ENCODE peak calls at places on chromosome 21, in seven cellular contexts. T is GM12865, C is fibroblast of mammary gland, I is heart right ventricle, E is AG09319, M is lower leg skin, J is psoas muscle. U is an unnamed sample.

GRCh38 chr21:44711327-44712202 is at the start of gene TSPEAR:
- DNase-seq in T (no peak), C (no peak), I (no peak), E (no peak), M (no peak), J (peak), U (peak)

GRCh38 chr21:30718239-30718909 is at the start of gene KRTAP21-3:
- DNase-seq in T (peak), C (peak), I (no peak), E (no peak), M (no peak), J (no peak), U (no peak)

GRCh38 chr21:37700641-37701202 is 215.5 kb downstream of the KCNJ6 start:
- DNase-seq in T (peak), C (peak), I (no peak), E (peak), M (no peak), J (no peak), U (no peak)

GRCh38 chr21:18673789-18674188 is 270.2 kb upstream of the TMPRSS15 start:
- DNase-seq in T (no peak), C (no peak), I (no peak), E (no peak), M (no peak), J (no peak), U (no peak)

GRCh38 chr21:43975469-43976098 is 36.5 kb upstream of the TRAPPC10 start:
- DNase-seq in T (peak), C (peak), I (peak), E (peak), M (peak), J (peak), U (no peak)

GRCh38 chr21:33026878-33027400 is 1.2 kb downstream of the OLIG2 start:
- DNase-seq in T (no peak), C (peak), I (no peak), E (no peak), M (no peak), J (no peak), U (no peak)

GRCh38 chr21:25005388-25005787 is 601.9 kb downstream of the MRPL39 start:
- DNase-seq in T (no peak), C (peak), I (no peak), E (no peak), M (no peak), J (no peak), U (no peak)

GRCh38 chr21:33393348-33393747 is 9.9 kb upstream of the IFNGR2 start:
- DNase-seq in T (no peak), C (no peak), I (no peak), E (no peak), M (no peak), J (no peak), U (no peak)

GRCh38 chr21:44067011-44067839 is 40.0 kb upstream of the PWP2 start:
- DNase-seq in T (no peak), C (peak), I (no peak), E (no peak), M (no peak), J (no peak), U (no peak)

GRCh38 chr21:19607983-19608668 is 1204.5 kb upstream of the TMPRSS15 start:
- DNase-seq in T (no peak), C (no peak), I (no peak), E (no peak), M (no peak), J (no peak), U (no peak)

GRCh38 chr21:36791150-36791549 is 92.2 kb downstream of the SIM2 start:
- DNase-seq in T (no peak), C (no peak), I (no peak), E (no peak), M (no peak), J (no peak), U (no peak)

GRCh38 chr21:15219866-15220265 is 155.1 kb upstream of the NRIP1 start:
- DNase-seq in T (no peak), C (no peak), I (no peak), E (no peak), M (no peak), J (no peak), U (no peak)

GRCh38 chr21:44525431-44526095 is 14.4 kb downstream of the KRTAP10-1 start:
- DNase-seq in T (no peak), C (no peak), I (no peak), E (no peak), M (no peak), J (peak), U (no peak)

GRCh38 chr21:44761747-44762208 is 39.8 kb downstream of the UBE2G2 start:
- DNase-seq in T (no peak), C (no peak), I (no peak), E (no peak), M (no peak), J (no peak), U (no peak)

GRCh38 chr21:26513212-26513611 is 59.9 kb downstream of the CYYR1 start:
- DNase-seq in T (no peak), C (peak), I (peak), E (no peak), M (no peak), J (no peak), U (no peak)

GRCh38 chr21:41245509-41246135 is 71.0 kb upstream of the FAM3B start:
- DNase-seq in T (no peak), C (no peak), I (no peak), E (no peak), M (no peak), J (no peak), U (peak)

GRCh38 chr21:30408782-30409494 is 13.1 kb downstream of the KRTAP13-1 start:
- DNase-seq in T (peak), C (peak), I (peak), E (no peak), M (no peak), J (no peak), U (no peak)

GRCh38 chr21:25485914-25486313 is 121.4 kb downstream of the MRPL39 start:
- DNase-seq in T (no peak), C (no peak), I (no peak), E (no peak), M (no peak), J (no peak), U (no peak)

GRCh38 chr21:25607151-25607811 is at the start of gene MRPL39:
- DNase-seq in T (peak), C (peak), I (peak), E (peak), M (peak), J (peak), U (peak)

GRCh38 chr21:44352253-44352860 is 1.1 kb upstream of the TRPM2 start:
- DNase-seq in T (no peak), C (no peak), I (no peak), E (no peak), M (no peak), J (no peak), U (no peak)

GRCh38 chr21:20999567-21000169 is 1.5 kb downstream of the NCAM2 start:
- DNase-seq in T (peak), C (peak), I (no peak), E (no peak), M (no peak), J (no peak), U (no peak)

GRCh38 chr21:44006656-44007055 is 5.5 kb upstream of the TRAPPC10 start:
- DNase-seq in T (no peak), C (peak), I (no peak), E (no peak), M (no peak), J (no peak), U (no peak)

GRCh38 chr21:15729346-15729673 is 472 bp upstream of the USP25 start:
- DNase-seq in T (no peak), C (no peak), I (no peak), E (no peak), M (no peak), J (no peak), U (no peak)

GRCh38 chr21:44370027-44370735 is 16.8 kb downstream of the TRPM2 start:
- DNase-seq in T (no peak), C (peak), I (no peak), E (no peak), M (no peak), J (no peak), U (no peak)

GRCh38 chr21:33261635-33262034 is 4.5 kb upstream of the IL10RB start:
- DNase-seq in T (peak), C (peak), I (no peak), E (no peak), M (no peak), J (no peak), U (peak)

GRCh38 chr21:28267449-28267848 is 725.2 kb downstream of the LTN1 start:
- DNase-seq in T (no peak), C (no peak), I (no peak), E (no peak), M (no peak), J (no peak), U (no peak)
- TF ChIP-seq CTCF in T (no peak), C (no peak), I (no peak), E (no peak), M (no peak), J (no peak), U (no peak)

GRCh38 chr21:38914531-38915385 is 109.0 kb downstream of the ETS2 start:
- DNase-seq in T (no peak), C (peak), I (no peak), E (no peak), M (no peak), J (no peak), U (peak)
- TF ChIP-seq CTCF in T (no peak), C (no peak), I (no peak), E (no peak), M (no peak), J (no peak), U (no peak)

GRCh38 chr21:46108827-46109226 is 10.9 kb downstream of the COL6A2 start:
- DNase-seq in T (no peak), C (no peak), I (no peak), E (no peak), M (no peak), J (no peak), U (peak)

GRCh38 chr21:46111193-46111571 is 13.3 kb downstream of the COL6A2 start:
- DNase-seq in T (no peak), C (no peak), I (peak), E (no peak), M (no peak), J (peak), U (peak)

GRCh38 chr21:46109251-46110221 is 11.6 kb downstream of the COL6A2 start:
- DNase-seq in T (no peak), C (peak), I (peak), E (no peak), M (no peak), J (peak), U (peak)

GRCh38 chr21:46111857-46112730 is 14.2 kb downstream of the COL6A2 start:
- DNase-seq in T (no peak), C (no peak), I (peak), E (no peak), M (no peak), J (peak), U (peak)

DNA sequence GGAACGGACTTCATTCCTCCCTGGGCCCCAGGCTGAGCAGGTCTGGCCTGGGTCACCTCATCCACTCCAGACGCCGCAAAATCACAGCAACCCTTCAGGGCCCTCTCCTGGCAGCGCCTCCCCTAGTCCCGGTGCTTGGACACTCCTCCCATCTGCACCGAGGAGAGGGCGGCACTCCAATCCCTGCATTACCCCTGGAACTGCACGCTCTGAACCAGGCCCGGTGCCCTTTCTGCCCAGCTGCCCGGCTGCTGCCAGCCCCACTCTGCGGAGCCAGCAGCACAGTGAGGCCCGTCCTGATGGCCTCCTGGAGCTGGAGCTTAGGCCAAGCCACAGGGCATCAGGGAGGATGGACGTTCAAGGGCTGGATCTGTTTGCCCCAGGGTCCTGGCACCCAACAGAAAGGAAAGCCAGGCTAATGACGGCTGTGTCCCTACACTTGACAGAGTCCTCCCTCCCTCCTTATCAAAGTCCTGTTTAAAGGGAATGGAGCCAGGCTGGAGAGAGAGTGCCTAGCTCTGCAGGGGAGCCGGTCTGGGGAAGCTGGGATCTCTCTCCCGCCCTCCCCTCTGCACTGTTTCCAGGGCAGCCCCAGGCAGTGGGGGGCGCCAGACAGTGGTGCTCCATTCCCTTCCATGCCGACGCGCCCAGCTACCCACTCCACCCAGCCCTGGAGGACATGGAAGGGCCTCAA is 12.7 kb downstream of the COL6A2 start:
- DNase-seq in T (no peak), C (peak), I (peak), E (no peak), M (peak), J (peak), U (peak)
- TF ChIP-seq CTCF in T (no peak), C (no peak), I (no peak), E (peak), M (no peak), J (no peak), U (no peak)

DNA sequence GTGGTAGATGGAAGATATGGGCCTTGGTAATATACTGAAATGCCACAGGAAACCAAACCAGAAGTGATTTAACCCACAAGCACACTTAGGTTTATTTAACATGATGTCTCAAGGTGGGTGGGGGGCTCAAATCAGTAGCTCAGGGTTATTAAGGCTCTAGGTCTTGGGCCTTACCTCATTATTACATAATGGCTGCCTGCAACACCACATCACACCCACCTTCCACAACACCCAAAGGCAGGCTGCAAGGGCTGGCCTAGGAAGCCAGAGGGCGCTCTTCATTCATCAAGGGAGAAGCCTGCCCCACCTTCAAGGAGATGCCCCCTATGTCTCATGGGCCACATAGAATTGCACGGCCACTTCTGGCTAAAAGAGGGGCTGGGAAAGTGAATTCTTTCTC is 6.0 kb downstream of the TFF1 start:
- DNase-seq in T (peak), C (no peak), I (no peak), E (no peak), M (no peak), J (no peak), U (no peak)
- TF ChIP-seq CTCF in T (no peak), C (peak), I (no peak), E (no peak), M (no peak), J (no peak), U (no peak)

GRCh38 chr21:29024474-29025327 is at the start of gene USP16:
- DNase-seq in T (peak), C (peak), I (peak), E (peak), M (peak), J (peak), U (peak)
- TF ChIP-seq CTCF in T (no peak), C (peak), I (peak), E (peak), M (no peak), J (peak), U (peak)

GRCh38 chr21:34988625-34989024 is 60.5 kb downstream of the RUNX1 start:
- DNase-seq in T (no peak), C (no peak), I (no peak), E (no peak), M (no peak), J (no peak), U (no peak)

GRCh38 chr21:34990842-34991241 is 58.3 kb downstream of the RUNX1 start:
- DNase-seq in T (no peak), C (no peak), I (no peak), E (no peak), M (no peak), J (no peak), U (no peak)

GRCh38 chr21:34987673-34988072 is 61.4 kb downstream of the RUNX1 start:
- DNase-seq in T (no peak), C (no peak), I (no peak), E (no peak), M (no peak), J (no peak), U (no peak)

GRCh38 chr21:34988139-34988538 is 61.0 kb downstream of the RUNX1 start:
- DNase-seq in T (no peak), C (no peak), I (no peak), E (no peak), M (no peak), J (no peak), U (no peak)

DNA sequence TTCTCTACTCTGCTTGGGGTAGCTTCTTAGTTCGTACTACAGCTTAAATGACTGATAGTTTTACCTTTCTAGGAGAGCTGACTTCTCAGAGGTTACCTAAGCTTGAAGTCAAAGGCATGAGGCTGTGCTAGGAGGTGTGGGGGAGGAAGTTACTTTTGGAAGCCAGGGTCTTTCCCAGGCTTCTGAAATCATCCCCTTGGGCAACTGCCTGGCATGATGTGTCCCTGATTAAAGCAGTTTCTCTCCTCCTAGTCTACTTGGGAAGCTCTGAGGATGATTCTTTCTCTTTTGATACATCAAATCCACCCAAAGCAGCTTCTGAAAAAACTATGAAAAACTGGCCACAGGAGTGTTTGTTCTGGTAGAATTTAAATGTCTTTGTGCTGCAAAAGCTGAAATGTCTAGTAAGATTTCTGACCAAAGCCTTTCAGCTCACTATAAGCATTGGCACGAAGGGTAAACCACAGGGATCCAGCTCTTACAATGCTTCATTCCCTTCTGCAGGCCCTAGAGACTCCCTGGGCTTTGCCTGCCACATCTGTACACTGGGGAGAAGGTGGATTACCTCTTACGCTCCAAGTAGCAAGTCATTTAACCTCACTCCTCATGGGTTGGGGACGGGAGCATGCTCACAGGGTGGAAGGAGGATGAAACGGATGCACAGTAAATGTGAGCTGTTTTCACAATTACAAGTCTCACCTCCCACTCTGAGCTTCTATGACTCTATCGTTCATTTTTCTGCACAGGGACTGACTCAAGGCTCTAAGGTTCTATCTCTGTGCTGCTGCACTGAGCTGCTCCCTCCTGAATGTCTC is 59.6 kb downstream of the RUNX1 start:
- DNase-seq in T (peak), C (peak), I (no peak), E (no peak), M (no peak), J (no peak), U (no peak)
- TF ChIP-seq CTCF in T (no peak), C (no peak), I (no peak), E (no peak), M (no peak), J (no peak), U (no peak)

U was measured in osteocyte.